ENCODE peak calls at places on chromosome 1, in eight cellular contexts. I is SK-N-SH, P is HL-60, N is cardiac muscle cell, T is NB4, W is BJ, V is nephron progenitor cell, O is WTC11. A is an unnamed sample.

GRCh38 chr1:57422271-57423134 is 1.4 kb downstream of the DAB1 start:
- DNase-seq in I (peak; percentile 73), P (no peak), N (peak; percentile 26), T (no peak), W (no peak), V (peak; percentile 66), O (peak; percentile 62), A (peak; percentile 21)

GRCh38 chr1:10671090-10671489 is 125.4 kb downstream of the CASZ1 start:
- DNase-seq in I (peak; percentile 65), P (no peak), N (no peak), T (no peak), W (no peak), V (no peak), O (no peak), A (peak; percentile 38)

GRCh38 chr1:17795081-17795809 is 40.1 kb downstream of the ACTL8 start:
- DNase-seq in I (no peak), P (no peak), N (no peak), T (no peak), W (no peak), V (no peak), O (no peak), A (no peak)

GRCh38 chr1:210647406-210648333 is 319.0 kb downstream of the HHAT start:
- DNase-seq in I (peak; percentile 54), P (no peak), N (peak; percentile 70), T (no peak), W (no peak), V (no peak), O (no peak), A (no peak)

GRCh38 chr1:164728719-164729118 is 169.7 kb downstream of the PBX1 start:
- DNase-seq in I (no peak), P (no peak), N (peak; percentile 48), T (peak; percentile 4), W (no peak), V (no peak), O (no peak), A (no peak)

GRCh38 chr1:75503221-75503974 is 107.5 kb downstream of the SLC44A5 start:
- DNase-seq in I (no peak), P (no peak), N (no peak), T (no peak), W (no peak), V (no peak), O (no peak), A (peak; percentile 12)

GRCh38 chr1:219882116-219882515 is 46.2 kb downstream of the SLC30A10 start:
- DNase-seq in I (no peak), P (no peak), N (no peak), T (no peak), W (no peak), V (no peak), O (no peak), A (no peak)

GRCh38 chr1:16075337-16076002 is 2.0 kb upstream of the FAM131C start:
- DNase-seq in I (no peak), P (no peak), N (peak; percentile 87), T (no peak), W (no peak), V (no peak), O (no peak), A (peak; percentile 53)

GRCh38 chr1:7783178-7783711 is 846 bp upstream of the PER3 start:
- DNase-seq in I (no peak), P (no peak), N (peak; percentile 69), T (peak; percentile 69), W (no peak), V (peak; percentile 77), O (peak; percentile 76), A (peak; percentile 25)

GRCh38 chr1:204123376-204123775 is 28.5 kb downstream of the ETNK2 start:
- DNase-seq in I (peak; percentile 57), P (no peak), N (peak; percentile 23), T (peak; percentile 29), W (no peak), V (no peak), O (peak; percentile 71), A (no peak)
- TF ChIP-seq CTCF in I (peak; percentile 48), P (no peak), N (peak; percentile 39), T (peak; percentile 35), W (peak; percentile 28), V (peak; percentile 29), O (peak; percentile 51), A (peak; percentile 23)

GRCh38 chr1:159920202-159920601 is 5.1 kb downstream of the TAGLN2 start:
- DNase-seq in I (no peak), P (no peak), N (no peak), T (no peak), W (no peak), V (no peak), O (no peak), A (no peak)
- TF ChIP-seq CTCF in I (no peak), P (no peak), N (no peak), T (no peak), W (no peak), V (no peak), O (no peak), A (no peak)

DNA sequence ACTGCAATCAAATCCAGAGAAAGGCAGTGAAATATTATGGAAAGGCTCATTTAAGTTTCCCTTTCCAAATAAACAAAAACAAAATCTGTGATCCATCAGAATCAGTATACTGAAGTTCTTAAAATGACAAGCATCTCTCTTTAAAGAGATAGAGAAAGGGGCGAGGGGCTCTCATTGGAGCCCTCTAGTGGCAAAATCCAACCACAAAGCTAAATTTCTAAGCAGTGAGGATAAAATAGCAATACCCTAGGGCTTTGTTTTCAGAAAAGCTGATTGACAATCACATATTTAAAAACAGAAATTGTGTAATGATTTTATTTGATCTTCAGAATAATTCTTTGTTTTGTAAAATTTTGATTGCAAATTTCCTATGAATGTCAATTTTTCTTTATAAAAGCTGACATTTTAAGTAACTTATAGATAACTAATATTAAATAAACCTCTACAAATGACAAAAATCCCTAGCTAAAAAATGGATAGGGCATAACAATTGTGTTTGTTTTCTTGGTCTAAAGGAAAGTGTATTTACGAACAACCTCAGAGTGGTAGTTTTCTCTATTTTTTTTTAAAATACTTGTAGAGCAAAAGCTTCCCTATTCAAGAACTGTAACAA is 138.2 kb downstream of the COL24A1 start:
- DNase-seq in I (peak; percentile 31), P (peak; percentile 10), N (peak; percentile 45), T (peak; percentile 36), W (peak; percentile 9), V (peak; percentile 25), O (peak; percentile 13), A (peak; percentile 29)
- TF ChIP-seq CTCF in I (peak; percentile 92), P (peak; percentile 38), N (peak; percentile 86), T (peak; percentile 69), W (peak; percentile 89), V (peak; percentile 89), O (peak; percentile 29), A (peak; percentile 87)

DNA sequence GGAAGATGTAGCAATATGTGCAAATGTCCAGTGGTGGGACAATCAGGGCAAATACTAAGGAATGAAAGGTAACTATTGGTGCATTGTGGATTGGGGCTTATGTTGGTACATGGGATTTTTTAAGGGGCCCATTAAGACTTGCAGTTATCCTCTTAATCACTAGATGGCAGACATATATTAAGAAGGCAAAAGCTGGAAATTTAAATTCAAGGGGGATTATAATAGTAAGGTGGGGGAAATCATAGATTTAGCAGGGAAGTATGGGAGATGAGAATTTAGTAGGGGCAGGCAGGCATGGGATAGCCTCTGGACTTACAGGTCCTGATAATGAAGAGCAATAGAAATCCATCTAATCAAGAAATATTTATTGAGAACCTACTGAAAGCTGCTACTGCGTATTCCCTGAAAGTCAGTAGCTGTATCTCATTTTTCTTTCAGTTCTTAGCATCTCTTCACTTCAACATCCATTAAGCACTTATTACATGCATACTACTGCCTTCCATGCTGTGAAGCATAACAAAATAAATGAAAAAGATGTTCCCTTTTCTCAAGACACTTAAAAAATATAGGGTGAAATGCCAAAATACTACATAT is 251.8 kb downstream of the CRB1 start:
- DNase-seq in I (no peak), P (no peak), N (peak; percentile 45), T (peak; percentile 24), W (no peak), V (no peak), O (no peak), A (peak; percentile 18)
- TF ChIP-seq CTCF in I (peak; percentile 64), P (peak; percentile 32), N (peak; percentile 59), T (peak; percentile 22), W (peak; percentile 60), V (peak; percentile 29), O (no peak), A (peak; percentile 33)

GRCh38 chr1:226414098-226414698 is 6.3 kb upstream of the PARP1 start:
- DNase-seq in I (no peak), P (no peak), N (no peak), T (no peak), W (no peak), V (no peak), O (no peak), A (no peak)

GRCh38 chr1:226411619-226412018 is 3.7 kb upstream of the PARP1 start:
- DNase-seq in I (no peak), P (no peak), N (no peak), T (no peak), W (no peak), V (no peak), O (no peak), A (no peak)

GRCh38 chr1:226409392-226409791 is 1.5 kb upstream of the PARP1 start:
- DNase-seq in I (no peak), P (no peak), N (no peak), T (no peak), W (no peak), V (no peak), O (no peak), A (no peak)

GRCh38 chr1:226408285-226409184 is 642 bp upstream of the PARP1 start:
- DNase-seq in I (no peak), P (no peak), N (no peak), T (no peak), W (no peak), V (no peak), O (no peak), A (no peak)

GRCh38 chr1:226410958-226411357 is 3.1 kb upstream of the PARP1 start:
- DNase-seq in I (no peak), P (no peak), N (no peak), T (no peak), W (no peak), V (no peak), O (no peak), A (no peak)
- TF ChIP-seq CTCF in I (no peak), P (no peak), N (no peak), T (no peak), W (no peak), V (no peak), O (no peak), A (no peak)